ENCODE peak calls at places on chromosome 10, in six cellular contexts. H is PC-3, V is MM.1S, W is WERI-Rb-1, U is psoas muscle, O is heart left ventricle. P is an unnamed sample.

GRCh38 chr10:122181901-122182799 is 88.9 kb upstream of the BTBD16 start:
- DNase-seq in V (no peak), O (no peak), H (peak), U (no peak), W (no peak), P (no peak)

GRCh38 chr10:3624367-3624766 is 160.6 kb downstream of the KLF6 start:
- DNase-seq in V (no peak), W (no peak), O (no peak), H (peak), U (no peak), P (no peak)

GRCh38 chr10:119306514-119306951 is 99.2 kb downstream of the GRK5 start:
- DNase-seq in H (peak), O (no peak), V (peak), U (no peak), W (no peak), P (no peak)

GRCh38 chr10:125060486-125060850 is 99.9 kb downstream of the CTBP2 start:
- DNase-seq in H (no peak), W (no peak), V (no peak), O (no peak), U (no peak), P (no peak)

GRCh38 chr10:93261961-93262610 is 188.4 kb downstream of the CYP26A1 start:
- DNase-seq in H (peak), U (no peak), V (no peak), O (no peak), W (no peak), P (no peak)

GRCh38 chr10:90125406-90125805 is 424.0 kb downstream of the KIF20B start:
- DNase-seq in W (no peak), O (no peak), H (no peak), V (no peak), U (no peak), P (no peak)

GRCh38 chr10:55019461-55019860 is 218.4 kb upstream of the PCDH15 start:
- DNase-seq in W (no peak), V (peak), O (no peak), U (no peak), H (no peak), P (no peak)

GRCh38 chr10:33335800-33336605 is 1.5 kb upstream of the NRP1 start:
- DNase-seq in W (peak), U (peak), H (peak), O (peak), V (no peak), P (peak)

GRCh38 chr10:63866075-63866746 is 345.0 kb downstream of the REEP3 start:
- DNase-seq in U (no peak), V (peak), H (peak), W (peak), O (peak), P (peak)

GRCh38 chr10:122142652-122143237 is 128.4 kb upstream of the BTBD16 start:
- DNase-seq in V (no peak), O (no peak), H (peak), W (peak), U (peak), P (peak)

GRCh38 chr10:128527730-128528129 is 401.5 kb upstream of the MKI67 start:
- DNase-seq in H (no peak), W (no peak), O (no peak), U (no peak), V (no peak), P (no peak)

GRCh38 chr10:128526793-128527375 is 400.7 kb upstream of the MKI67 start:
- DNase-seq in U (no peak), V (no peak), O (no peak), W (no peak), H (no peak), P (no peak)

GRCh38 chr10:128529225-128529624 is 403.0 kb upstream of the MKI67 start:
- DNase-seq in U (no peak), W (no peak), H (no peak), V (no peak), O (no peak), P (no peak)

GRCh38 chr10:128528781-128529180 is 402.6 kb upstream of the MKI67 start:
- DNase-seq in O (no peak), V (no peak), H (no peak), W (no peak), U (no peak), P (no peak)

GRCh38 chr10:128530301-128530700 is 404.1 kb upstream of the MKI67 start:
- DNase-seq in O (no peak), H (no peak), V (peak), W (no peak), U (no peak), P (peak)
- TF ChIP-seq CTCF in O (peak), H (peak), V (peak), W (peak), U (peak), P (peak)

GRCh38 chr10:126798649-126799048 is 106.6 kb upstream of the DOCK1 start:
- DNase-seq in O (no peak), V (no peak), U (no peak), H (no peak), W (no peak), P (no peak)
- TF ChIP-seq CTCF in O (no peak), V (no peak), U (no peak), H (no peak), W (no peak), P (no peak)

GRCh38 chr10:31320598-31321211 is 1.7 kb downstream of the ZEB1 start:
- DNase-seq in V (peak), U (peak), H (peak), W (peak), O (peak), P (peak)

GRCh38 chr10:31318854-31319601 is at the start of gene ZEB1:
- DNase-seq in U (peak), H (peak), O (peak), V (peak), W (peak), P (peak)

GRCh38 chr10:31321396-31321941 is 2.5 kb downstream of the ZEB1 start:
- DNase-seq in U (no peak), H (no peak), O (no peak), W (no peak), V (peak), P (no peak)

GRCh38 chr10:31319602-31320178 is 674 bp downstream of the ZEB1 start:
- DNase-seq in U (no peak), O (no peak), W (peak), H (no peak), V (no peak), P (peak)

DNA sequence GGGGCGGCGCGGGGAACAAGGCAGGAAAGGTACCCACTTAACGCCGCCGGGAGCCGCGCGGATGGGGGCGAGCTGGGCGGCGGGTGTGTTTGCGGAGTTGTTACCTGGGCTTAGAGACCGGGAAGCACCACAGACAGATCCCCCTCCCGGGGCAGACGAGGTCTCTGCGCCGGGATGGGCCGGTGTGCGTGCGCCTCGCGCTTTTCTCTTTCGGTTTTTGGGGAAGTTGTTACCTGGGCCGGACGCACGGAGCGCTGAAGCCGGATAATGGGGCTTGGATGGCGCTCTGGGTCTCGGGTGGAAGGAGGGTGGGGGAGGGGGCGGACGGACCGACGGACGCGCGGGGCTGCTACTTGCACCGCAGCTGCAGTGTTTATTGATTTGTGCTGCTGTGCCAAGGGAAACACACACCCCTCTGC is 1.2 kb downstream of the ZEB1 start:
- DNase-seq in W (peak), O (peak), U (peak), H (peak), V (peak), P (peak)
- TF ChIP-seq CTCF in W (no peak), O (no peak), U (no peak), H (no peak), V (peak), P (no peak)

DNA sequence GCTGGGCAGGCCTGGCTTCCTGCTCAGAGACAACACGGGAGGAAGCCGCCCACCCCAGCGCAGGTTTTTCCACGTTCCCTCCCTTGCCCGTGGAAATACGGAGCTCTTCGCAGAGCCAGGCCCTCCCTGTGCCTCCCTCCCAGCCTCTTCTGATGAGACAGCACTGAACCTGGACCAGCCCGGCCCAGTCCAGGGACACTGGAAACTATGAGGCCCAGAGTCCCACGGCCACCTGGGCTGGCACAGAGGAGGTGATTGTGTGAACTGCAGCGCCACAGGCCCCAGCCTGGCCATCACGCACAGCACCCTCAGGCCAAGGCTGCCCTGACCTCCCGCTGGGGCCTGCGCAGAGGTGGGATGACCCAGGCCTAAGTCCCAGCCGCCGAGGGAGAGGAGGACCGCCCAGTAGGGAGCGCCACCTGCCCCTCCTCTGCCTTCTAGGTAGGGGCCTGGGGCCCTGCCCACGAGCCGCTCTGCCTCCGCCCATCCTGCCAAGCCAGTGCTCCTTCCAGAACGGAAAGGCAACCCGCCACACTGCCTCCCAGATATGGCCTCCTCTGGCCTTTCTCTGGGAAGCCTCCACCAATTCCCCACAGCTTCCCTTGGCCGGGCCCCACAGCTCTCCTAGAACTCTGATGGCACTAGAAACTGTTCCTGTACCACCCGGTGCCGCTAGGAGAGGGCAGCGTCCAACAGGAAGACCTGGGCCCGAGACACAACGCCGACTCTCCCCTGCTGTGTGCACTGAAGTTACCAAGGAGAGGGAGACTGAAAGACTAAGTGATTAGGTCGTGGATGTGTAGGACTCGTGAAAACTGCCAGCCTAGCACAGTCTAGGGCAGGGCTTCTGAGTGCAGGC is 57.2 kb downstream of the PROSER2 start:
- DNase-seq in U (no peak), W (no peak), H (no peak), V (no peak), O (no peak), P (no peak)
- TF ChIP-seq CTCF in U (no peak), W (no peak), H (no peak), V (no peak), O (no peak), P (no peak)

P was measured in endothelial cell.